ENCODE peak calls at places on chromosome 19, in six cellular contexts. G is SK-N-MC, A is mammary epithelial cell, R is neural progenitor cell, S is fibroblast of lung, Y is DND-41. B is an unnamed sample.
A peak's percentile ranks its signal among the peaks of the same experiment; 100 is the strongest.

GRCh38 chr19:58562126-58563033 is 4.0 kb upstream of the UBE2M start:
- DNase-seq in G (no peak), A (peak; percentile 45), R (peak; percentile 52), S (peak; percentile 58), Y (no peak), B (peak; percentile 74)

GRCh38 chr19:6221878-6222746 is 57.7 kb downstream of the MLLT1 start:
- DNase-seq in G (no peak), A (no peak), R (no peak), S (no peak), Y (no peak), B (no peak)

GRCh38 chr19:2199861-2200623 is 36.1 kb downstream of the PLEKHJ1 start:
- DNase-seq in G (no peak), A (no peak), R (no peak), S (no peak), Y (no peak), B (no peak)

GRCh38 chr19:46844067-46844489 is 6.6 kb downstream of the AP2S1 start:
- DNase-seq in G (no peak), A (no peak), R (no peak), S (peak; percentile 32), Y (no peak), B (no peak)

GRCh38 chr19:47663435-47663910 is 49.7 kb upstream of the EHD2 start:
- DNase-seq in G (no peak), A (peak; percentile 92), R (no peak), S (peak; percentile 98), Y (no peak), B (peak; percentile 92)

GRCh38 chr19:30999726-31000125 is 349.5 kb downstream of the TSHZ3 start:
- DNase-seq in G (no peak), A (no peak), R (no peak), S (peak; percentile 54), Y (no peak), B (peak; percentile 56)

GRCh38 chr19:24048261-24048660 is 38.7 kb upstream of the ZNF254 start:
- DNase-seq in G (no peak), A (no peak), R (no peak), S (no peak), Y (no peak), B (no peak)

GRCh38 chr19:30082611-30083010 is 140.6 kb downstream of the URI1 start:
- DNase-seq in G (no peak), A (no peak), R (no peak), S (no peak), Y (no peak), B (no peak)

GRCh38 chr19:52170863-52171320 is 529 bp downstream of the ZNF836 start:
- DNase-seq in G (no peak), A (no peak), R (peak; percentile 57), S (no peak), Y (peak; percentile 27), B (no peak)

GRCh38 chr19:36113895-36114762 is 546 bp downstream of the POLR2I start:
- DNase-seq in G (no peak), A (peak; percentile 42), R (peak; percentile 45), S (peak; percentile 24), Y (no peak), B (peak; percentile 60)

GRCh38 chr19:48501961-48502719 is 9.5 kb downstream of the LMTK3 start:
- DNase-seq in G (peak; percentile 85), A (peak; percentile 97), R (peak; percentile 99), S (no peak), Y (peak; percentile 83), B (peak; percentile 52)

GRCh38 chr19:6644796-6645195 is 25.2 kb downstream of the TNFSF14 start:
- DNase-seq in G (no peak), A (no peak), R (no peak), S (no peak), Y (no peak), B (no peak)

GRCh38 chr19:48325265-48325910 is at the start of gene EMP3:
- DNase-seq in G (peak; percentile 47), A (peak; percentile 75), R (peak; percentile 86), S (peak; percentile 91), Y (peak; percentile 83), B (peak; percentile 97)

GRCh38 chr19:49910179-49910578 is 13.5 kb upstream of the IL4I1 start:
- DNase-seq in G (no peak), A (no peak), R (no peak), S (no peak), Y (no peak), B (no peak)

GRCh38 chr19:55216461-55217198 is 7.3 kb upstream of the PTPRH start:
- DNase-seq in G (peak; percentile 39), A (peak; percentile 99), R (peak; percentile 95), S (peak; percentile 100), Y (peak; percentile 73), B (peak; percentile 100)

GRCh38 chr19:10037367-10037766 is 24.1 kb downstream of the RDH8 start:
- DNase-seq in G (no peak), A (no peak), R (no peak), S (no peak), Y (no peak), B (no peak)

GRCh38 chr19:8489591-8490394 is 12.6 kb downstream of the PRAM1 start:
- DNase-seq in G (no peak), A (peak; percentile 90), R (no peak), S (no peak), Y (no peak), B (no peak)

GRCh38 chr19:10615429-10616023 is 9.8 kb upstream of the SLC44A2 start:
- DNase-seq in G (no peak), A (no peak), R (no peak), S (no peak), Y (no peak), B (no peak)

GRCh38 chr19:44607049-44607448 is 6.3 kb upstream of the IGSF23 start:
- DNase-seq in G (no peak), A (no peak), R (no peak), S (peak; percentile 41), Y (no peak), B (peak; percentile 57)

GRCh38 chr19:38285567-38285966 is 18.5 kb upstream of the C19orf33 start:
- DNase-seq in G (no peak), A (no peak), R (no peak), S (no peak), Y (no peak), B (peak; percentile 87)

GRCh38 chr19:44723952-44724319 is 24.6 kb upstream of the BCL3 start:
- DNase-seq in G (no peak), A (peak; percentile 70), R (peak; percentile 85), S (peak; percentile 63), Y (peak; percentile 72), B (peak; percentile 87)

GRCh38 chr19:51639916-51640315 is 6.7 kb downstream of the SIGLEC14 start:
- DNase-seq in G (no peak), A (no peak), R (no peak), S (no peak), Y (no peak), B (no peak)

GRCh38 chr19:27735314-27735713 is 1477.6 kb downstream of the UQCRFS1 start:
- DNase-seq in G (no peak), A (no peak), R (no peak), S (no peak), Y (no peak), B (no peak)

GRCh38 chr19:55206664-55207500 is 2.4 kb downstream of the PTPRH start:
- DNase-seq in G (no peak), A (peak; percentile 85), R (peak; percentile 77), S (peak; percentile 85), Y (peak; percentile 33), B (peak; percentile 96)

GRCh38 chr19:45468159-45468651 is 409 bp downstream of the FOSB start:
- DNase-seq in G (no peak), A (no peak), R (peak; percentile 68), S (no peak), Y (no peak), B (peak; percentile 62)

GRCh38 chr19:46634656-46635218 is 1.3 kb downstream of the GNG8 start:
- DNase-seq in G (no peak), A (no peak), R (peak; percentile 55), S (no peak), Y (no peak), B (no peak)

GRCh38 chr19:1067341-1068103 is 555 bp downstream of the ARHGAP45 start:
- DNase-seq in G (no peak), A (no peak), R (no peak), S (no peak), Y (no peak), B (no peak)
- TF ChIP-seq EZH2 in G (no peak), A (no peak), R (peak; percentile 70), S (no peak), Y (no peak), B (no peak)

DNA sequence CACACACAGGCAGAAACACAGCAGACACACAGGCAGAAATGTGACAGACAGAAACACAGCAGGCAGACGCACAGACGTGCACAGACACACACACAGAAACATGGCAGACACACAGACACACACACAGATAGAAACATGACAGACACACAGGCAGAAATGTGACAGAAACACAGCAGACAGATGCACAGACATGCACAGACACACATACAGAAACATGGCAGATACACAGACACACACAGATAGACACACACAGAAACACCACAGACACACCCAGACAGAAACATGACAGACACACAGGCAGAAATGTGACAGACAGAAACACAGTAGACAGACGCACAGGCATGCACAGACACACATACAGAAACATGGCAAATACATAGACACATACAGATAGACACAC is 1.3 kb downstream of the TBXA2R start:
- DNase-seq in G (no peak), A (no peak), R (no peak), S (no peak), Y (no peak), B (no peak)
- H3K4me3 ChIP-seq in G (no peak overlapping the region), A (no peak overlapping the region), R (no peak overlapping the region), S (no peak overlapping the region), Y (no peak overlapping the region), B (no peak overlapping the region)

DNA sequence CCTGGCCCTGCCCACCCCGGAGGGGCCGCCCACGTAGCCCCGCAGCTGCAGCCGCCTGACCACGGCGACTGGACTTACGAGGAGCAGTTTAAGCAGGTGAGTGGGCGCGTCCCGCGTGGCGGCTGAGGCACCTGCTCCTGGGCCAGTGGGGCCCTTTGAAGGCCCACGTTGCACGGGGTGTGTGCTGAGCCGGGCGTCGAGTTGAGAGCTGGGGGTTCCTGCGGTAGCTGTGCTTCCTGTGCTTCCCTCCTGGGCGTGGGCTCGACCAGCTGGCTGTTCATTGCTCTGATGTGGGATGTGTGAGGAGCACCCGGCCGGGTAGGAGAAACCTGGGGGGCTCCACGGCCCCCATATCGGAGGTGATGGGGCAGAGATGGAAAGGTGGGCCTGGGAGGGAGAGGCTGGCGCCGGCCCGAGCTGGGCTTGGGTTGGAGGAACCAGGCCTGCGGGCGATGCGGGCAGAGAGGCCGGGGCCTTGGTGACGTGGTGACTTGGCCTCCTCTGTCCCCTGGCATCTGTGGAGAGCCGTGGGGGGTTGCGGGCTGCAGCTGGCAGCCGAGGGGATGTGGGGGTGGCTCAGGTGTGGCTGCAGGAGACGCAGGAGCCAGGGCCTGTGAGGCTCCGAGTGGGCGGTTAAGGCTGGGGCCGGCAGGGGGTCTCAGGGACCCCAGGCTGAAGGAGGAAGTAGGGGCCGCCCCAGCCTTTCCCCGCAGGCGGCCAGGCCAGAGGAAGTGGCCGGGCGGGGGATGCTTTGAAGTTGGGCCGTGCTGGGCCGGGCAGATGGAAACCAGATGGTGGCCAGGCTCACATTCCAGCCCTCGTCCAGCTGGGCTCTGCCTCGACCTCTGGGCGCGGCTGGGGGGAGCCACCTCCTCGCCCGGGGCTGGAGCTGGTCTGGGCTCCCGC is 7.1 kb downstream of the ARID3A start:
- DNase-seq in G (no peak), A (peak; percentile 61), R (peak; percentile 54), S (peak; percentile 93), Y (no peak), B (peak; percentile 97)
- H3K9ac ChIP-seq in G (no peak overlapping the region), A (no peak overlapping the region), R (no peak overlapping the region), S (peak overlapping the region; percentile 48), Y (no peak overlapping the region), B (peak overlapping the region; percentile 60)

DNA sequence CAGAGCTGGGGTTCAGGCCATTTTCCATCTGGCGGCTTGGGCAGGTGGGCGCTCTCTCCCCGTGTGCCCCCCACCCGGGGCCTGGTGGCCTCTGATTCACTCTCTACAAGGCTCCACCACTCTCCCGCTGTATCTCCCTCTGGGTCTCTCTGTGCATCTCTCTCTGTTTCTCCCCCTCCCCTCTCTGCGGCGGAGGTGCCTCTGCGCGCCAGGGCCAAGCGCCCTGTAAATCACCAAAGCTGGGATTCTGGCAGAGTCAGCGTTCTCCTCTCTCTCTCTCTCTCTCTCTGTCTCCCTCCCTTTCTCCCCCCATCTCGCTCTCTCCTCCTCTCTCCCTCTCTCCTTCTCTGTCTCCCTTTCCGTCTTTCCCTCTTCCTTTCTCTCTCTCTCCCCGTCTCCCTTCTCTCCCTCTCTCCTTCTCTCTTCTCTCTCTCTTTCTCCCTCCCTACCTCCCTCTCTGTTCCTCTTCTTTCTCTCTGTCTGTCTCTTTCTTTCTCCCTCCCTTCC is 3.9 kb downstream of the NFIC start:
- DNase-seq in G (no peak), A (no peak), R (no peak), S (no peak), Y (no peak), B (peak; percentile 34)
- TF ChIP-seq EZH2 in G (no peak), A (no peak), R (no peak), S (no peak), Y (no peak), B (no peak)

B was measured in GM23248.